ENCODE peak calls at places on chromosomes 11 and 22, in seven cellular contexts. T is AG10803, Q is mucosa of descending colon, Z is stomach, G is spleen, K is glutamatergic neuron, N is AG09319. A is an unnamed sample.

GRCh38 chr22:17514092-17514491 is 49.2 kb upstream of the SLC25A18 start:
- DNase-seq in N (no peak), Q (no peak), Z (no peak), T (no peak), G (no peak), K (no peak), A (no peak)

GRCh38 chr22:22880645-22881044 is 7.0 kb upstream of the IGLL5 start:
- DNase-seq in Q (no peak), T (no peak), N (no peak), G (no peak), K (no peak), Z (no peak), A (no peak)

GRCh38 chr11:134052395-134052987 is 16.4 kb upstream of the JAM3 start:
- DNase-seq in Q (no peak), N (no peak), K (no peak), Z (no peak), T (no peak), G (no peak), A (no peak)

GRCh38 chr22:47054231-47055072 is 292.0 kb downstream of the TBC1D22A start:
- DNase-seq in K (no peak), Q (peak), T (no peak), Z (no peak), G (peak), N (no peak), A (no peak)

GRCh38 chr11:68643576-68643975 is 40.8 kb upstream of the GAL start:
- DNase-seq in K (no peak), N (no peak), G (no peak), Q (no peak), T (no peak), Z (no peak), A (no peak)

GRCh38 chr11:13111813-13112130 is 102.7 kb downstream of the RASSF10 start:
- DNase-seq in N (no peak), K (no peak), T (no peak), Z (no peak), G (no peak), Q (no peak), A (no peak)

GRCh38 chr22:19378362-19378711 is 53.2 kb downstream of the HIRA start:
- DNase-seq in N (no peak), Z (no peak), T (no peak), G (no peak), K (no peak), Q (no peak), A (no peak)

GRCh38 chr11:44275961-44276550 is 33.9 kb downstream of the ALX4 start:
- DNase-seq in N (no peak), G (peak), Q (no peak), Z (no peak), K (no peak), T (no peak), A (no peak)

GRCh38 chr11:746289-747175 is 732 bp upstream of the TALDO1 start:
- DNase-seq in Z (no peak), Q (no peak), T (no peak), G (peak), K (peak), N (no peak), A (peak)

GRCh38 chr11:86182976-86183584 is 61.5 kb upstream of the EED start:
- DNase-seq in Z (peak), K (no peak), T (no peak), G (no peak), Q (peak), N (no peak), A (no peak)

GRCh38 chr11:73239111-73239521 is 21.0 kb downstream of the P2RY2 start:
- DNase-seq in G (peak), N (no peak), K (no peak), Z (no peak), T (no peak), Q (peak), A (no peak)

GRCh38 chr22:27801197-27801615 is 350 bp downstream of the MN1 start:
- DNase-seq in Q (peak), Z (peak), G (no peak), T (no peak), N (no peak), K (peak), A (peak)

GRCh38 chr22:47372111-47372581 is 609.7 kb downstream of the TBC1D22A start:
- DNase-seq in K (no peak), G (peak), Z (peak), T (no peak), Q (no peak), N (no peak), A (no peak)

GRCh38 chr11:103863497-103863896 is 172.9 kb upstream of the DDI1 start:
- DNase-seq in Z (no peak), G (no peak), Q (no peak), N (no peak), T (peak), K (no peak), A (no peak)

GRCh38 chr11:112025682-112026081 is 474 bp downstream of the DLAT start:
- DNase-seq in Z (no peak), K (no peak), T (peak), N (no peak), Q (no peak), G (no peak), A (no peak)

GRCh38 chr11:65915821-65916251 is 3.0 kb downstream of the C11orf68 start:
- DNase-seq in K (no peak), Q (peak), N (peak), T (peak), G (peak), Z (peak), A (peak)

GRCh38 chr22:27476318-27476717 is 325.2 kb downstream of the MN1 start:
- DNase-seq in Z (no peak), K (no peak), N (no peak), Q (no peak), T (no peak), G (no peak), A (no peak)

GRCh38 chr11:128726464-128727139 is 32.7 kb downstream of the FLI1 start:
- DNase-seq in Q (no peak), K (no peak), T (no peak), G (peak), Z (no peak), N (no peak), A (no peak)

GRCh38 chr11:73268671-73269271 is 3.4 kb upstream of the P2RY6 start:
- DNase-seq in N (no peak), Q (no peak), Z (peak), T (no peak), K (no peak), G (no peak), A (no peak)

GRCh38 chr11:31557991-31558390 is 48.4 kb downstream of the ELP4 start:
- DNase-seq in T (no peak), Z (no peak), Q (no peak), K (no peak), G (no peak), N (no peak), A (no peak)

GRCh38 chr11:30346068-30346688 is 23.3 kb downstream of the ARL14EP start:
- DNase-seq in Z (no peak), T (peak), K (no peak), N (peak), G (no peak), Q (no peak), A (no peak)

GRCh38 chr22:43351966-43352345 is 8.8 kb upstream of the SCUBE1 start:
- DNase-seq in N (no peak), K (no peak), Q (no peak), T (no peak), Z (no peak), G (peak), A (no peak)

GRCh38 chr22:19984201-19984753 is 32.3 kb downstream of the ARVCF start:
- DNase-seq in N (no peak), Q (peak), K (no peak), Z (no peak), G (peak), T (peak), A (no peak)